ENCODE peak calls at places on chromosomes 4 and X, in seven cellular contexts. X is OCI-LY7, D is GM23248, F is fibroblast of lung, Y is HCT116, G is astrocyte, R is SK-N-SH. T is an unnamed sample.
A peak's percentile ranks its signal among the peaks of the same experiment; 100 is the strongest.

GRCh38 chrX:110145854-110146253 is 142.9 kb downstream of the TMEM164 start:
- DNase-seq in D (peak; percentile 60), R (peak; percentile 23), G (no peak), X (peak; percentile 29), Y (no peak), F (peak; percentile 14), T (peak; percentile 30)

GRCh38 chrX:70908541-70908940 is at the start of gene TEX11:
- DNase-seq in Y (no peak), G (no peak), F (no peak), D (no peak), X (no peak), R (no peak), T (no peak)

GRCh38 chrX:74426071-74426470 is 4.8 kb downstream of the SLC16A2 start:
- DNase-seq in X (no peak), R (no peak), G (no peak), F (no peak), D (no peak), Y (no peak), T (no peak)

GRCh38 chr4:40214661-40215418 is 18.0 kb downstream of the RHOH start:
- DNase-seq in D (no peak), F (no peak), G (no peak), R (no peak), X (no peak), Y (no peak), T (no peak)

GRCh38 chr4:27467351-27467750 is 606.7 kb downstream of the STIM2 start:
- DNase-seq in X (no peak), R (no peak), G (no peak), Y (no peak), F (no peak), D (no peak), T (no peak)

GRCh38 chr4:145870155-145871020 is 68.2 kb downstream of the ZNF827 start:
- DNase-seq in Y (no peak), G (no peak), D (peak; percentile 23), X (no peak), F (no peak), R (no peak), T (peak; percentile 74)

GRCh38 chrX:131907488-131908314 is 115.4 kb upstream of the STK26 start:
- DNase-seq in X (no peak), Y (no peak), F (no peak), G (no peak), R (no peak), D (no peak), T (peak; percentile 71)

GRCh38 chr4:158065603-158066002 is 107.2 kb downstream of the GASK1B start:
- DNase-seq in F (no peak), D (no peak), X (no peak), Y (no peak), G (no peak), R (no peak), T (no peak)

GRCh38 chr4:84809946-84810345 is 156.5 kb downstream of the WDFY3 start:
- DNase-seq in X (no peak), Y (no peak), R (no peak), G (no peak), F (no peak), D (no peak), T (no peak)

GRCh38 chr4:7124643-7125442 is 57.0 kb upstream of the GRPEL1 start:
- DNase-seq in D (peak; percentile 96), R (no peak), F (peak; percentile 96), Y (no peak), G (peak; percentile 95), X (peak; percentile 11), T (no peak)

GRCh38 chr4:156169011-156169410 is 215.3 kb upstream of the CTSO start:
- DNase-seq in G (peak; percentile 99), F (peak; percentile 99), R (no peak), Y (peak; percentile 19), D (peak; percentile 90), X (peak; percentile 1), T (peak; percentile 22)

GRCh38 chr4:153318696-153319320 is 25.7 kb upstream of the MND1 start:
- DNase-seq in G (peak; percentile 14), F (peak; percentile 27), R (peak; percentile 74), Y (peak; percentile 39), X (peak; percentile 68), D (peak; percentile 67), T (peak; percentile 47)

GRCh38 chrX:45803383-45803921 is 602.8 kb upstream of the DIPK2B start:
- DNase-seq in X (no peak), G (peak; percentile 93), Y (peak; percentile 73), D (peak; percentile 90), F (peak; percentile 95), R (no peak), T (no peak)

GRCh38 chr4:85431156-85431555 is 43.8 kb upstream of the ARHGAP24 start:
- DNase-seq in Y (no peak), X (no peak), D (no peak), G (no peak), R (no peak), F (no peak), T (no peak)

GRCh38 chr4:40736910-40737309 is 12.8 kb upstream of the NSUN7 start:
- DNase-seq in G (peak; percentile 12), D (peak; percentile 59), R (peak; percentile 53), Y (peak; percentile 31), F (peak; percentile 36), X (peak; percentile 52), T (peak; percentile 69)

GRCh38 chrX:10634681-10635161 is 14.3 kb upstream of the MID1 start:
- DNase-seq in G (peak; percentile 95), X (no peak), Y (peak; percentile 81), F (peak; percentile 95), R (no peak), D (peak; percentile 90), T (no peak)

GRCh38 chr4:1788254-1788973 is 4.7 kb upstream of the FGFR3 start:
- DNase-seq in R (no peak), G (no peak), F (no peak), D (peak; percentile 12), Y (no peak), X (no peak), T (no peak)

DNA sequence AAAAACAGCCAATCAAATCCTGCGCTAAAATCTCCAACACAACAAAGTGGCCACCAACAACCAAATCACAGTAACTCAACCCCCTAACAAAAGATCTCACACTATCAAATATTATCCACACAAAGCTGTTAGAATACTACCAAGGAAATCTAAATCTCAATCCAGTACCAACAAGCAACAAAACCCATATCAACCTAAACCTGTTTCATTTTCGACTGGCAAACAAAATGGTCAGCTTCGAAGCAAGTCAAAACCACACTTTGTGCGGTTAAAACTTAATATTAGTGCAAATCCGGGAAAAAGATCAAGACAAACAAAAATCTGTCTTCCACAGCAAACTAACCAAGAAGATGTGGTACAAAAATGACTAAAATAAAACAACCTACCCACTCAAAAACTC is 28.7 kb upstream of the MUC7 start:
- DNase-seq in X (no peak), G (no peak), D (no peak), F (no peak), Y (no peak), R (no peak), T (no peak)
- H3K27ac ChIP-seq in X (no peak overlapping the region), G (no peak overlapping the region), D (no peak overlapping the region), F (no peak overlapping the region), Y (no peak overlapping the region), R (no peak overlapping the region), T (no peak overlapping the region)

GRCh38 chr4:41935652-41936021 is 408 bp downstream of the TMEM33 start:
- DNase-seq in D (peak; percentile 70), G (no peak), R (no peak), X (peak; percentile 28), Y (peak; percentile 4), F (no peak), T (peak; percentile 13)
- H2AFZ ChIP-seq in D (peak overlapping the region; percentile 96), G (peak overlapping the region; percentile 93), R (peak overlapping the region; percentile 86), X (peak overlapping the region; percentile 95), Y (no peak overlapping the region), F (peak overlapping the region; percentile 96), T (peak overlapping the region; percentile 59)

DNA sequence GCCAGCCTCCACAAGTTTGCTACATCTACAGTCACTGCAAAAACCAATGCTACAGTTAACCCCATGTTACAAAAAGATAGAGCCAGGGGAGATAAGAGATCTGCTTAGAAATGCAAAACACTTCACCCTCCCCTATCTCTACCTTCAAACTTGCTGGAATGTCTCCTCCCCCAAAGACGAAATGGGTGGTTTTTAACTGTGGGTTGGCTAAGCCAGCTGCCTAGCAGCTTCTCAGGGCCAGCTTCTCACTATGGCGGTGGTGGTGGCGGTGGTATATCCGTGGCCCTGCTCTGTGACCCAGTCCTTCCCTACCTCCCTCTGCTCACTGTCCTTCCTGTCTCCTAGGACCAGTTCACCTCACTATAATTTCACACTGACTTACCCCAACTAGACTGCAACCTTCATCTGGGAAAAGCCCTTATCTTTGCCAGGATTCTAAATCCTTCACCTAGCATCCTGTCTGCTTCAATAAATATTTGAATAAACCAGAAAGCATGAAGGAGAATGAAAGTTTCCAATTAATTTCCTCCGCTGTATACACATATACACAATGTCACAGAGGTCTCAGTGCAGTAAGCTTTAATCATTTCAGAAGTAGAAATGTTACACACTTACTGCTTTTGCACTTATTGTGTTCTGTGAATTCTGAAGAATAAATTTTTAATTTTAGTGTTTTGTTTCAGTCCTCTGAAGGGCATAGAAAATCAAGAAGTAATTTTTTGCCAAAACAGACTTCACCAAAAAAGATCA is 46.3 kb downstream of the SH3KBP1 start:
- DNase-seq in Y (no peak), G (peak; percentile 14), R (no peak), F (peak; percentile 18), X (peak; percentile 55), D (no peak), T (peak; percentile 76)
- H3K27ac ChIP-seq in Y (no peak overlapping the region), G (no peak overlapping the region), R (no peak overlapping the region), F (no peak overlapping the region), X (peak overlapping the region; percentile 81), D (no peak overlapping the region), T (peak overlapping the region; percentile 72)

GRCh38 chr4:121939690-121940089 is 12.2 kb downstream of the TRPC3 start:
- DNase-seq in F (no peak), R (no peak), D (no peak), G (no peak), Y (no peak), X (no peak), T (no peak)
- H2AFZ ChIP-seq in F (no peak overlapping the region), R (no peak overlapping the region), D (no peak overlapping the region), G (no peak overlapping the region), Y (no peak overlapping the region), X (no peak overlapping the region), T (no peak overlapping the region)

GRCh38 chrX:136067946-136068345 is 79.4 kb upstream of the FHL1 start:
- DNase-seq in R (no peak), G (no peak), Y (no peak), X (no peak), D (no peak), F (no peak), T (no peak)
- H3K27ac ChIP-seq in R (no peak overlapping the region), G (no peak overlapping the region), Y (no peak overlapping the region), X (no peak overlapping the region), D (no peak overlapping the region), F (no peak overlapping the region), T (no peak overlapping the region)

T was measured in MM.1S.